ENCODE peak calls at places on chromosomes 1 and 21, in five cellular contexts. J is mucosa of gallbladder; N is stimulated activated CD8-positive, alpha-beta memory T cell treated with anti-CD3 and anti-CD28 coated beads, Interleukin-4, amount 100 ng/mL, for 24 hours; F is left colon; S is central memory CD4-positive, alpha-beta T cell. L is an unnamed sample.

GRCh38 chr1:31628931-31629582 is 11.6 kb downstream of the HCRTR1 start:
- DNase-seq in N (no peak), J (no peak), F (no peak), S (no peak), L (no peak)

GRCh38 chr1:9289090-9289534 is 3.6 kb upstream of the SPSB1 start:
- DNase-seq in N (peak), J (peak), F (no peak), S (peak), L (peak)

GRCh38 chr1:94218332-94218731 is 19.1 kb downstream of the ARHGAP29 start:
- DNase-seq in F (no peak), S (no peak), N (no peak), J (no peak), L (no peak)

GRCh38 chr1:115596080-115596795 is 45.5 kb upstream of the VANGL1 start:
- DNase-seq in N (no peak), S (no peak), J (no peak), F (no peak), L (no peak)

GRCh38 chr1:62951441-62951840 is 167.5 kb downstream of the ATG4C start:
- DNase-seq in J (no peak), F (no peak), N (no peak), S (no peak), L (no peak)

GRCh38 chr1:171355727-171356126 is 41.7 kb downstream of the FMO4 start:
- DNase-seq in F (no peak), N (no peak), J (no peak), S (no peak), L (no peak)

GRCh38 chr1:62712625-62713243 is 24.5 kb upstream of the DOCK7 start:
- DNase-seq in F (no peak), N (no peak), J (no peak), S (no peak), L (no peak)

GRCh38 chr1:45954401-45954847 is 151.0 kb downstream of the MAST2 start:
- DNase-seq in J (peak), N (no peak), F (no peak), S (no peak), L (no peak)

GRCh38 chr1:39866767-39867166 is 16.5 kb downstream of the TRIT1 start:
- DNase-seq in N (no peak), S (no peak), F (no peak), J (no peak), L (no peak)

GRCh38 chr1:201302168-201302896 is 19.0 kb downstream of the PKP1 start:
- DNase-seq in N (no peak), J (no peak), S (no peak), F (no peak), L (no peak)

GRCh38 chr1:45979778-45980176 is 152.7 kb downstream of the PIK3R3 start:
- DNase-seq in S (no peak), N (no peak), F (peak), J (no peak), L (no peak)

GRCh38 chr21:43331962-43332458 is 94.9 kb downstream of the SIK1 start:
- DNase-seq in S (no peak), N (no peak), F (no peak), J (peak), L (no peak)

GRCh38 chr1:41616563-41616962 is 132.1 kb upstream of the EDN2 start:
- DNase-seq in F (no peak), N (no peak), J (no peak), S (no peak), L (no peak)

GRCh38 chr1:14725641-14726213 is 127.2 kb downstream of the KAZN start:
- DNase-seq in F (no peak), S (no peak), J (no peak), N (no peak), L (peak)

GRCh38 chr1:210949039-210949438 is 184.9 kb downstream of the KCNH1 start:
- DNase-seq in S (no peak), J (no peak), N (no peak), F (no peak), L (no peak)

GRCh38 chr1:15850450-15851079 is 3.1 kb downstream of the SPEN start:
- DNase-seq in F (no peak), J (no peak), N (no peak), S (no peak), L (no peak)

GRCh38 chr1:150106331-150106730 is 38.8 kb downstream of the VPS45 start:
- DNase-seq in N (no peak), S (peak), F (no peak), J (no peak), L (no peak)

GRCh38 chr1:165862448-165862847 is 35.0 kb downstream of the UCK2 start:
- DNase-seq in F (peak), N (no peak), S (no peak), J (no peak), L (no peak)

L was measured in NT2/D1.